ENCODE peak calls at places on chromosomes 12 and 14, in four cellular contexts. I, P, Y and N are unnamed samples.

GRCh38 chr12:120799417-120800045 is 73.9 kb downstream of the ACADS start:
- DNase-seq in Y (no peak), P (no peak), I (no peak), N (no peak)

GRCh38 chr14:57323703-57324102 is 54.9 kb downstream of the AP5M1 start:
- DNase-seq in Y (no peak), I (no peak), P (no peak), N (no peak)

GRCh38 chr12:97131220-97131981 is 224.3 kb downstream of the NEDD1 start:
- DNase-seq in P (no peak), I (no peak), Y (no peak), N (no peak)

GRCh38 chr12:13390381-13390856 is 193.9 kb downstream of the EMP1 start:
- DNase-seq in I (peak), P (no peak), Y (no peak), N (peak)

GRCh38 chr14:73124180-73124894 is 12.0 kb upstream of the PSEN1 start:
- DNase-seq in Y (no peak), I (no peak), P (no peak), N (no peak)

GRCh38 chr12:128737292-128737966 is 86.3 kb downstream of the SLC15A4 start:
- DNase-seq in I (no peak), P (no peak), Y (no peak), N (no peak)

GRCh38 chr12:132429932-132430643 is 59.9 kb upstream of the FBRSL1 start:
- DNase-seq in Y (peak), P (peak), I (peak), N (no peak)

GRCh38 chr14:35342160-35343010 is 50.2 kb downstream of the PSMA6 start:
- DNase-seq in Y (no peak), P (no peak), I (peak), N (no peak)

GRCh38 chr14:20435454-20436362 is at the start of gene KLHL33:
- DNase-seq in P (no peak), Y (no peak), I (no peak), N (no peak)

GRCh38 chr12:130428116-130428515 is 90.4 kb downstream of the PIWIL1 start:
- DNase-seq in Y (no peak), I (no peak), P (no peak), N (no peak)